ENCODE peak calls at places on chromosomes 7 and 10, in eight cellular contexts. B is neural progenitor cell, X is body of pancreas, W is fibroblast of villous mesenchyme, P is cardiac muscle cell, G is GM12865, Z is astrocyte of the spinal cord, U is heart left ventricle. R is an unnamed sample.

GRCh38 chr10:93968452-93969044 is 25.2 kb upstream of the PLCE1 start:
- DNase-seq in B (no peak), X (no peak), W (no peak), P (no peak), G (no peak), Z (no peak), U (no peak), R (no peak)

GRCh38 chr7:91645542-91645941 is 235.0 kb downstream of the MTERF1 start:
- DNase-seq in B (no peak), X (no peak), W (no peak), P (no peak), G (no peak), Z (no peak), U (no peak), R (no peak)

GRCh38 chr10:71074176-71074755 is 138.1 kb upstream of the UNC5B start:
- DNase-seq in B (no peak), X (no peak), W (no peak), P (no peak), G (no peak), Z (no peak), U (no peak), R (no peak)

GRCh38 chr7:138603549-138604324 is 97.4 kb downstream of the SVOPL start:
- DNase-seq in B (no peak), X (no peak), W (peak), P (no peak), G (no peak), Z (no peak), U (no peak), R (no peak)

GRCh38 chr10:84185526-84186175 is 8.7 kb upstream of the CDHR1 start:
- DNase-seq in B (peak), X (no peak), W (no peak), P (no peak), G (no peak), Z (no peak), U (no peak), R (no peak)

GRCh38 chr7:52925332-52925731 is 110.1 kb upstream of the POM121L12 start:
- DNase-seq in B (peak), X (no peak), W (no peak), P (no peak), G (no peak), Z (no peak), U (peak), R (no peak)

GRCh38 chr10:33331020-33331557 is 3.4 kb downstream of the NRP1 start:
- DNase-seq in B (peak), X (no peak), W (no peak), P (no peak), G (no peak), Z (no peak), U (no peak), R (no peak)

GRCh38 chr10:49831352-49832040 is 69.4 kb upstream of the OGDHL start:
- DNase-seq in B (peak), X (no peak), W (peak), P (no peak), G (no peak), Z (peak), U (no peak), R (no peak)

GRCh38 chr10:124713679-124714298 is 30.4 kb downstream of the FAM53B start:
- DNase-seq in B (no peak), X (no peak), W (no peak), P (no peak), G (no peak), Z (no peak), U (no peak), R (no peak)

GRCh38 chr10:29150010-29150409 is 138.9 kb upstream of the LYZL1 start:
- DNase-seq in B (peak), X (peak), W (peak), P (peak), G (no peak), Z (no peak), U (no peak), R (no peak)

GRCh38 chr10:30510932-30511700 is 77.1 kb downstream of the MAP3K8 start:
- DNase-seq in B (no peak), X (no peak), W (no peak), P (no peak), G (peak), Z (no peak), U (no peak), R (no peak)

GRCh38 chr10:30505543-30506298 is 71.7 kb downstream of the MAP3K8 start:
- DNase-seq in B (no peak), X (no peak), W (no peak), P (no peak), G (peak), Z (no peak), U (no peak), R (no peak)

GRCh38 chr10:30509508-30509907 is 75.5 kb downstream of the MAP3K8 start:
- DNase-seq in B (no peak), X (no peak), W (no peak), P (no peak), G (no peak), Z (no peak), U (no peak), R (no peak)

DNA sequence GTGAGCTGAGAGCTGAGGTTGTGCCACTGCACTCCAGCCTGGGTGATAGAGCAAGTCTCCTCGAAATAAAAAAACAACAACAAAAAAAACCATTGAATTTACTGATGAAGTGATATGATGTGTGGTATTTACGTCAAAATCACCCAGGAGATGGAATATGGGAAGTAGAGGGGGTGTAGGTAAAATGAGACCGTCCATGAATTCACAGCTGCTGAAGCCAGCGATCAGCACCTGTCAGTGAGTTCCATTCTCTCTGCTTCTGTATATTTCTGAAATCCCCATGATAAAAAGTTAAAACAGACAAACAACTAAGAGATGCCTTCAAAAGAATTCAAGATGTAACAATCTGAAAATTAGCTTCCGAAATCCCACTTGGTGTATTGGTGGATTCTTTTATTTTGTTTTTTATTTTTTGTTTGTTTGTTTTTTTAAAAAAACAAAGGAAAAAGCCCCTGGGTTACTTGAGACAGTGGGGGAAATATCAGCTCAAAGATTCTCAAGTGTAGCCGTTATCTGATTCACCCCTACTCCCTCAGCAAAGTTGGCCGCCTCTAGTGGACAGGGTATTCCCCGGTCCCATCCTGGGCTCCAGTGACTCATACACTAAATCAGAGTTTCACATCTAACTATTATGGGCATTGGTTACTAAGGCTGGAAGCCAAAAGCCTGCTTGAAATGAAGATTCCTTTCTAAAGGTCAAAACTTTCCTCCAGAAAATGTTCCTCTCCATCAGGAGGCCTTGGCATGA is 76.4 kb downstream of the MAP3K8 start:
- DNase-seq in B (no peak), X (peak), W (peak), P (no peak), G (peak), Z (peak), U (no peak), R (no peak)
- TF ChIP-seq CTCF in B (no peak), X (no peak), W (peak), P (peak), G (peak), Z (peak), U (no peak), R (no peak)

DNA sequence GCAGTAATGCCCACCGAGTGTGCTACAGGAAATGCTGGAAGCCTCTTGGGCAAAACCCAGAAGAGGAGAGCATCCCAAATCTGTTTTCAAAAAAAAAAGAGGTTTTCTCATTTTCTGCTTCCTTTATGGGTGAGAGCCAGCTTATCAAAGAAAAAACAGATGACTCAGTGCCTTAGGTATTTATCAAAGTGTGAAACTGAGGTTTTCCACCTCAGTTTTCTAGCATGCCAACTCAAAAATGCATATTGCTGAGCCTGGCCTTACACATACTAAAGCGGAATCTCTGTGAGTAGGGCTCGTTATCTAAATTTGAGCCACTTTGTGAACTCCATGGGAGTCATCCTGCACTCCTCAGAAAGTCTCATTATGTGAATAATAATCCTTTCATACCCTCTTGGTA is 705.1 kb downstream of the SUGCT start:
- DNase-seq in B (no peak), X (no peak), W (no peak), P (no peak), G (no peak), Z (peak), U (no peak), R (no peak)
- TF ChIP-seq CTCF in B (no peak), X (no peak), W (no peak), P (no peak), G (no peak), Z (no peak), U (no peak), R (no peak)

GRCh38 chr7:155713382-155713781 is 68.9 kb downstream of the RBM33 start:
- DNase-seq in B (no peak), X (peak), W (no peak), P (no peak), G (no peak), Z (no peak), U (no peak), R (no peak)
- TF ChIP-seq CTCF in B (no peak), X (no peak), W (no peak), P (no peak), G (no peak), Z (no peak), U (no peak), R (no peak)

GRCh38 chr10:90286406-90286805 is 571.4 kb downstream of the HTR7 start:
- DNase-seq in B (no peak), X (no peak), W (no peak), P (no peak), G (no peak), Z (no peak), U (no peak), R (no peak)
- TF ChIP-seq CTCF in B (no peak), X (no peak), W (no peak), P (no peak), G (no peak), Z (no peak), U (no peak), R (no peak)

DNA sequence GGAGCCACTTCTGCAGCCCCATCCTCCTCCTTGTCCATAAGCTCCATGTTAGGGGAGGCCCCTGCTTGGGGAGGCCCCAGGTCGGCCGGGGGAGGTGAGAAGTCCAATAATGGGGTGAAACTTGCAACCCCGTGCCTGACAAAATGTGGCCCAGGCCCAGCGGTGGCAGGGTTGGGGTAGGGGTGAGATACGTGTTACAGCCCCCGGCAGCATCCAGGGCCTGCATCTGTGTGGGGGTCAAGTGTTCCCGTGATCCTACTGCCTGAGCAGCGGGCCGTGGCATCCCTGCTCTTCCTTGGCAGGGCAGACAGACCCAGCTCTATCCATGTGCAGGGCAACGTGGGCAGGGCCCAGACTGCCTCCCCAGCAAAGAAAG is 31.6 kb upstream of the RET start:
- DNase-seq in B (no peak), X (no peak), W (no peak), P (no peak), G (no peak), Z (no peak), U (peak), R (no peak)
- TF ChIP-seq CTCF in B (no peak), X (no peak), W (no peak), P (no peak), G (no peak), Z (no peak), U (no peak), R (no peak)

GRCh38 chr7:133233142-133233541 is 19.7 kb upstream of the EXOC4 start:
- DNase-seq in B (peak), X (no peak), W (no peak), P (no peak), G (no peak), Z (no peak), U (no peak), R (no peak)

GRCh38 chr7:133235212-133235883 is 17.5 kb upstream of the EXOC4 start:
- DNase-seq in B (no peak), X (no peak), W (no peak), P (no peak), G (no peak), Z (no peak), U (no peak), R (no peak)

GRCh38 chr7:133230591-133231194 is 22.2 kb upstream of the EXOC4 start:
- DNase-seq in B (peak), X (peak), W (peak), P (peak), G (peak), Z (peak), U (no peak), R (peak)
- TF ChIP-seq CTCF in B (peak), X (peak), W (peak), P (peak), G (peak), Z (peak), U (peak), R (peak)

DNA sequence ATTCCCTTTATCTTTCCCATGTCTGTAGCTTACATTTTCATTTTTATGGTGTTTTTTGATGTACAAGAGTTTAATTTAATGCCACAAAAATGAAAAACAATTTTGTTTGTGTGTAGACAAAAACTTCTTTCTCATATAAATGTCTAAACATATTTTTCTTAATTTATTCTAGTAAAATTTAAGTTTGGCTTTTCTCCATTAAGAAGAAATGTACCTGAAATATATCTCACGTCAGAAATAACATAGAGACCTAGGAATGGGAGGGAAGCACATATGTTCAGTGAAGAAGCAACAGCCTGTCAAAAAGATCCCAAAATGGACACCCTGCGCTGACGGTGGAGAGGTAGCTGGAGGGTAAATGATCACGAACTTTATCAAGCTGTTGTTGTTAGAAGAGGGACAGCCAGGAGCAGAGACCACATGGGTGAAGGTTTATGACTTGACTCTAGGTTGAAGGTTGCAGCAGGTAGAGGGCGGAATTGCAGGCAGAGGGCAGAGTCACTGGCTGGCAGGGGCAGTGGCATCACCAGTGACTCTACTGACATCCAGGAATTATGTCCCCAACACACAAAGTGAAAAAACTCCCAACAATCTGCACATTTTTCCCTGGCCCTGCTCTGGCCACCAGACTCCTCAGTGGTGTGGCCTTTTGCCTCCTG is 225.9 kb upstream of the PRSS58 start:
- DNase-seq in B (no peak), X (no peak), W (no peak), P (no peak), G (no peak), Z (no peak), U (no peak), R (no peak)
- TF ChIP-seq CTCF in B (peak), X (no peak), W (no peak), P (no peak), G (no peak), Z (no peak), U (peak), R (peak)

DNA sequence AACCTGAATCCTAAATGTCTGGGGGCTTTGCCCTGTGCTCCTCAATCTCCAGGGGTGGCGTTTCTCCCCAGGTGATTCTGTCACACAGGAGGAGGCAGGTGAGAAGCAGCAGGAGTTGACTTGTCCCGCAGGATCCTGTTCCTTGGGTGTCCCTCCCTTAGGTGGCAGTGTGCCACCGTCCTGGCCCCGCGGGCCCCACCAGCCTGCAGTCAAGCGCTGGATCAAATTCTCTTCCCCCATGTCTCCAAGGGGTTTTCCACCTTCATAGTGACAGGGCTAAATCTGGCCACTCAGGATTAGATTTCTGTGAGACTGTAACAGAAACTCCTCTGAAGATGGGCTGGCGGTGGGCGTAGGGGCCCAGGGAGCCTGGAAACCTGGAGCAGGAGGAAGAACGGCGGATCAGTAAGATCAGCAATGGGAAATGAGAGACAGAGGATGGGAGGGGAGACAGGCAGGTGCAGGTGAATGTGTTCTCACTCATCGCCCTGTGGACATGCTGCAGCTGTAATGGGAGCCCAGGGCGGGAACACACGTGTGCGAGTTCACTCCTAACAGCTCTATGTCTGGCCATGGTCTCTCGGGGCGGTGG is 329.2 kb upstream of the COBL start:
- DNase-seq in B (no peak), X (no peak), W (no peak), P (no peak), G (no peak), Z (no peak), U (no peak), R (no peak)
- TF ChIP-seq CTCF in B (no peak), X (no peak), W (no peak), P (no peak), G (no peak), Z (no peak), U (no peak), R (no peak)

GRCh38 chr7:38659931-38660330 is 28.8 kb upstream of the AMPH start:
- DNase-seq in B (no peak), X (no peak), W (no peak), P (no peak), G (no peak), Z (no peak), U (no peak), R (no peak)

GRCh38 chr7:38658916-38659315 is 27.7 kb upstream of the AMPH start:
- DNase-seq in B (no peak), X (no peak), W (no peak), P (no peak), G (no peak), Z (no peak), U (no peak), R (no peak)

GRCh38 chr7:38656976-38657375 is 25.8 kb upstream of the AMPH start:
- DNase-seq in B (no peak), X (no peak), W (no peak), P (no peak), G (no peak), Z (no peak), U (no peak), R (no peak)

GRCh38 chr7:38664972-38665371 is 33.8 kb upstream of the AMPH start:
- DNase-seq in B (no peak), X (no peak), W (no peak), P (no peak), G (no peak), Z (no peak), U (no peak), R (no peak)

GRCh38 chr7:38660427-38661099 is 29.4 kb upstream of the AMPH start:
- DNase-seq in B (peak), X (peak), W (peak), P (peak), G (peak), Z (peak), U (no peak), R (peak)
- TF ChIP-seq CTCF in B (peak), X (peak), W (peak), P (peak), G (peak), Z (peak), U (peak), R (peak)

R was measured in neural crest cell.